ENCODE peak calls at places on chromosomes 16 and 17, in ten cellular contexts. W is A549, I is uterus, K is left ventricle myocardium inferior, A is AG04450, M is keratinocyte, Z is GM23338, H is colonic mucosa, L is ovary, S is cardiac fibroblast. Y is an unnamed sample.

GRCh38 chr17:66764559-66764958 is 70.4 kb upstream of the CACNG5 start:
- DNase-seq in W (no peak), I (no peak), K (no peak), A (no peak), M (no peak), Z (no peak), H (no peak), L (no peak), S (no peak), Y (no peak)

GRCh38 chr16:86580798-86581185 is 2.4 kb downstream of the FOXL1 start:
- DNase-seq in W (no peak), I (no peak), K (no peak), A (no peak), M (no peak), Z (no peak), H (no peak), L (no peak), S (no peak), Y (no peak)

GRCh38 chr16:18783430-18784341 is 6.4 kb downstream of the RPS15A start:
- DNase-seq in W (no peak), I (no peak), K (no peak), A (no peak), M (no peak), Z (no peak), H (no peak), L (no peak), S (no peak), Y (no peak)

GRCh38 chr17:1998426-1998784 is 26.7 kb downstream of the RTN4RL1 start:
- DNase-seq in W (no peak), I (no peak), K (no peak), A (no peak), M (no peak), Z (peak; percentile 45), H (peak; percentile 40), L (no peak), S (no peak), Y (no peak)

GRCh38 chr16:83802135-83802534 is 5.6 kb upstream of the HSBP1 start:
- DNase-seq in W (no peak), I (no peak), K (no peak), A (peak; percentile 33), M (peak; percentile 7), Z (peak; percentile 80), H (no peak), L (no peak), S (peak; percentile 83), Y (peak; percentile 85)

GRCh38 chr17:27759528-27759927 is 40.8 kb downstream of the NOS2 start:
- DNase-seq in W (no peak), I (no peak), K (no peak), A (no peak), M (no peak), Z (no peak), H (no peak), L (no peak), S (no peak), Y (no peak)

GRCh38 chr16:28596840-28597691 is at the start of gene SULT1A2:
- DNase-seq in W (no peak), I (no peak), K (no peak), A (no peak), M (peak; percentile 11), Z (peak; percentile 48), H (peak; percentile 68), L (no peak), S (peak; percentile 48), Y (no peak)

GRCh38 chr17:79838541-79839274 is 532 bp downstream of the CBX4 start:
- DNase-seq in W (peak; percentile 39), I (peak; percentile 53), K (peak; percentile 44), A (no peak), M (no peak), Z (peak; percentile 90), H (peak; percentile 57), L (peak; percentile 60), S (peak; percentile 67), Y (peak; percentile 52)

GRCh38 chr17:18037482-18037881 is 1.5 kb downstream of the ATPAF2 start:
- DNase-seq in W (no peak), I (no peak), K (no peak), A (no peak), M (no peak), Z (no peak), H (no peak), L (no peak), S (no peak), Y (no peak)

GRCh38 chr17:2058521-2059124 is 3.7 kb downstream of the HIC1 start:
- DNase-seq in W (peak; percentile 79), I (peak; percentile 84), K (peak; percentile 85), A (no peak), M (no peak), Z (peak; percentile 82), H (peak; percentile 86), L (peak; percentile 84), S (peak; percentile 89), Y (peak; percentile 63)

GRCh38 chr17:60077226-60077625 is 1.5 kb downstream of the HEATR6 start:
- DNase-seq in W (no peak), I (no peak), K (no peak), A (no peak), M (no peak), Z (no peak), H (no peak), L (no peak), S (peak; percentile 21), Y (no peak)

GRCh38 chr16:11016993-11017392 is 72.6 kb downstream of the CLEC16A start:
- DNase-seq in W (peak; percentile 62), I (peak; percentile 39), K (peak; percentile 61), A (no peak), M (peak; percentile 90), Z (no peak), H (peak; percentile 87), L (no peak), S (peak; percentile 66), Y (peak; percentile 37)

GRCh38 chr17:63682441-63682840 is 17.5 kb downstream of the LIMD2 start:
- DNase-seq in W (no peak), I (no peak), K (no peak), A (no peak), M (no peak), Z (no peak), H (no peak), L (no peak), S (no peak), Y (no peak)

GRCh38 chr17:56679148-56679766 is 85.8 kb downstream of the NOG start:
- DNase-seq in W (peak; percentile 66), I (no peak), K (no peak), A (no peak), M (no peak), Z (peak; percentile 73), H (no peak), L (no peak), S (peak; percentile 36), Y (peak; percentile 28)

GRCh38 chr17:62109378-62109902 is 44.4 kb upstream of the MED13 start:
- DNase-seq in W (peak; percentile 92), I (no peak), K (no peak), A (peak; percentile 10), M (peak; percentile 50), Z (peak; percentile 93), H (peak; percentile 73), L (no peak), S (peak; percentile 57), Y (peak; percentile 75)

GRCh38 chr17:60970741-60971140 is 293.1 kb downstream of the BCAS3 start:
- DNase-seq in W (no peak), I (no peak), K (no peak), A (no peak), M (no peak), Z (no peak), H (no peak), L (no peak), S (no peak), Y (no peak)

GRCh38 chr16:54526916-54527315 is 240.3 kb upstream of the IRX3 start:
- DNase-seq in W (no peak), I (no peak), K (no peak), A (no peak), M (no peak), Z (no peak), H (no peak), L (no peak), S (no peak), Y (peak; percentile 59)

GRCh38 chr16:47928008-47928407 is 227.8 kb downstream of the ABCC12 start:
- DNase-seq in W (no peak), I (no peak), K (no peak), A (no peak), M (no peak), Z (peak; percentile 52), H (no peak), L (no peak), S (no peak), Y (no peak)

GRCh38 chr17:77840576-77841160 is 117.8 kb upstream of the TNRC6C start:
- DNase-seq in W (no peak), I (no peak), K (peak; percentile 5), A (no peak), M (no peak), Z (no peak), H (no peak), L (no peak), S (no peak), Y (no peak)
- TF ChIP-seq CTCF in W (no peak), I (no peak), K (no peak), A (no peak), M (no peak), Z (no peak), H (no peak), L (no peak), S (no peak), Y (no peak)

GRCh38 chr16:69937465-69937951 is 13.6 kb upstream of the CLEC18A start:
- DNase-seq in W (peak; percentile 60), I (no peak), K (no peak), A (no peak), M (no peak), Z (peak; percentile 59), H (no peak), L (no peak), S (peak; percentile 28), Y (peak; percentile 10)
- TF ChIP-seq CTCF in W (peak; percentile 60), I (no peak), K (peak; percentile 30), A (no peak), M (no peak), Z (peak; percentile 78), H (no peak), L (no peak), S (peak; percentile 2), Y (peak; percentile 68)

DNA sequence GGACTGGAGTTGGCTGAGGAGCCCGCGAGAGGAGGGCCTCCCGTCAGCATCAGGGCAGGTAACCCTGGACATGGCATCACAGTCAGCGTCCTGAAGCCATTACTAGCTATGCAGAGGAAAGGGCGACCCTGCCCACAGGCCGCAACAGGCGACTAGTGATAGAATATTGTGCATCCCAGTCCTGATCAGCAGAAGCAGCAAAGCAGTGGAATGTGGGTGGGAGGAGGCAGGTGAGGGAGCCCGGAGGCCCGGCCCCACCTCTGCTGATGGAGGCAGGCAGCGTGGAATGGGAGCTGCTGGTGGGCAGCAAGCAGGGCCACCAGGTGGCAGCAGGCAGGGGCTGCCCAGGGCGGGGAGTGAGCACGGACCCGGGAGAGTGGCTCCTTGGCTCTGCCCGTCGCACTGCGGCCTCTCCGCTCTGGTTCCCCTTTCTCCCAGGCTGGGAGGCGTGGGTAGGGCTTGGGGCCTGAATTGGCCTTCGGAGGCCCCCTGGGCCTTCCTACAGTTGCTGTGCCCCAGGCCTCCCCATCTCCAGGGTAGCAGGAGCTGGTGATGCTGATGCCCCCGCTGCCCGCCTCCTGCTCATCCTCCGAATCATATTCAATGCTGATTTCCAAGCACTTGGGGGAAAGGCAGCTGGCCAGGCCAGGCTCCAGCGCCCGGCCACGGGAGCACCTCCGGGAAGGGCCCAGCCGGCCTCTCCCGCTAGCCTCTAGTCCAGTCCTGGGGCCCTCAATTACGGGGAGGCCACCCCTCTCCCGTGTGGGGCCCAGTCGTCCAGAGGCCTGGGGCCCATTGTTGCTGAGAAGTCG is 20.2 kb downstream of the TSPOAP1 start:
- DNase-seq in W (peak; percentile 46), I (peak; percentile 9), K (no peak), A (no peak), M (no peak), Z (peak; percentile 86), H (no peak), L (no peak), S (no peak), Y (no peak)
- TF ChIP-seq CTCF in W (peak; percentile 39), I (no peak), K (peak; percentile 37), A (peak; percentile 38), M (no peak), Z (peak; percentile 89), H (no peak), L (no peak), S (peak; percentile 28), Y (peak; percentile 51)

GRCh38 chr17:13646969-13647368 is 45.2 kb upstream of the HS3ST3A1 start:
- DNase-seq in W (no peak), I (no peak), K (no peak), A (no peak), M (no peak), Z (no peak), H (no peak), L (no peak), S (no peak), Y (no peak)
- TF ChIP-seq CTCF in W (no peak), I (no peak), K (no peak), A (no peak), M (no peak), Z (no peak), H (no peak), L (no peak), S (no peak), Y (no peak)

Y was measured in HFFc6.